ENCODE peak calls at places on chromosomes 4 and X, in eight cellular contexts. One of them, this sample, is unnamed.
A peak's percentile ranks its signal among the peaks of the same experiment; 100 is the strongest.

GRCh38 chr4:26826721-26827120 is 33.9 kb upstream of the STIM2 start:
- DNase-seq in NB4: peak; percentile 99
- DNase-seq in LoVo: peak; percentile 58
- DNase-seq in activated CD4-positive, alpha-beta T cell treated with anti-CD3 and anti-CD28 coated beads for 1 hour: no peak
- DNase-seq in mesenchymal stem cell: no peak
- DNase-seq in COR-L47: no peak
- DNase-seq in T-helper 1 cell: no peak
- DNase-seq in left cardiac atrium: no peak
- DNase-seq in this sample: no peak

GRCh38 chrX:50067435-50068292 is 133.1 kb downstream of the AKAP4 start:
- DNase-seq in T-helper 1 cell: no peak
- DNase-seq in mesenchymal stem cell: peak; percentile 60
- DNase-seq in LoVo: no peak
- DNase-seq in left cardiac atrium: no peak
- DNase-seq in COR-L47: peak; percentile 54
- DNase-seq in activated CD4-positive, alpha-beta T cell treated with anti-CD3 and anti-CD28 coated beads for 1 hour: no peak
- DNase-seq in NB4: no peak
- DNase-seq in this sample: no peak

GRCh38 chr4:110808371-110808878 is 185.5 kb upstream of the PITX2 start:
- DNase-seq in mesenchymal stem cell: peak; percentile 17
- DNase-seq in LoVo: peak; percentile 31
- DNase-seq in left cardiac atrium: no peak
- DNase-seq in activated CD4-positive, alpha-beta T cell treated with anti-CD3 and anti-CD28 coated beads for 1 hour: no peak
- DNase-seq in T-helper 1 cell: no peak
- DNase-seq in COR-L47: no peak
- DNase-seq in NB4: no peak
- DNase-seq in this sample: no peak

GRCh38 chr4:150131581-150132228 is 53.5 kb downstream of the DCLK2 start:
- DNase-seq in NB4: no peak
- DNase-seq in COR-L47: no peak
- DNase-seq in T-helper 1 cell: no peak
- DNase-seq in mesenchymal stem cell: no peak
- DNase-seq in activated CD4-positive, alpha-beta T cell treated with anti-CD3 and anti-CD28 coated beads for 1 hour: no peak
- DNase-seq in LoVo: no peak
- DNase-seq in left cardiac atrium: no peak
- DNase-seq in this sample: no peak

GRCh38 chr4:82744284-82744963 is 54.2 kb downstream of the SCD5 start:
- DNase-seq in mesenchymal stem cell: no peak
- DNase-seq in NB4: no peak
- DNase-seq in COR-L47: no peak
- DNase-seq in left cardiac atrium: no peak
- DNase-seq in activated CD4-positive, alpha-beta T cell treated with anti-CD3 and anti-CD28 coated beads for 1 hour: no peak
- DNase-seq in LoVo: peak; percentile 37
- DNase-seq in T-helper 1 cell: no peak
- DNase-seq in this sample: no peak

GRCh38 chrX:154371771-154372300 is 2.6 kb downstream of the FLNA start:
- DNase-seq in COR-L47: no peak
- DNase-seq in T-helper 1 cell: no peak
- DNase-seq in LoVo: no peak
- DNase-seq in activated CD4-positive, alpha-beta T cell treated with anti-CD3 and anti-CD28 coated beads for 1 hour: no peak
- DNase-seq in NB4: no peak
- DNase-seq in left cardiac atrium: no peak
- DNase-seq in mesenchymal stem cell: no peak
- DNase-seq in this sample: no peak

GRCh38 chr4:4666187-4666586 is 124.3 kb upstream of the STX18 start:
- DNase-seq in LoVo: no peak
- DNase-seq in T-helper 1 cell: no peak
- DNase-seq in mesenchymal stem cell: no peak
- DNase-seq in COR-L47: no peak
- DNase-seq in NB4: no peak
- DNase-seq in left cardiac atrium: no peak
- DNase-seq in activated CD4-positive, alpha-beta T cell treated with anti-CD3 and anti-CD28 coated beads for 1 hour: no peak
- DNase-seq in this sample: no peak

GRCh38 chrX:4547218-4547836 is 833.9 kb upstream of the PRKX start:
- DNase-seq in COR-L47: peak; percentile 2
- DNase-seq in activated CD4-positive, alpha-beta T cell treated with anti-CD3 and anti-CD28 coated beads for 1 hour: no peak
- DNase-seq in mesenchymal stem cell: peak; percentile 32
- DNase-seq in LoVo: peak; percentile 23
- DNase-seq in NB4: peak; percentile 51
- DNase-seq in left cardiac atrium: peak; percentile 20
- DNase-seq in T-helper 1 cell: peak; percentile 1
- DNase-seq in this sample: peak; percentile 1

GRCh38 chr4:52751349-52751911 is at the start of gene ERVMER34-1:
- DNase-seq in mesenchymal stem cell: peak; percentile 57
- DNase-seq in NB4: no peak
- DNase-seq in T-helper 1 cell: no peak
- DNase-seq in LoVo: no peak
- DNase-seq in left cardiac atrium: peak; percentile 66
- DNase-seq in COR-L47: no peak
- DNase-seq in activated CD4-positive, alpha-beta T cell treated with anti-CD3 and anti-CD28 coated beads for 1 hour: no peak
- DNase-seq in this sample: no peak

GRCh38 chr4:244471-244870 is 60.8 kb downstream of the ZNF732 start:
- DNase-seq in T-helper 1 cell: peak; percentile 14
- DNase-seq in LoVo: no peak
- DNase-seq in COR-L47: peak; percentile 46
- DNase-seq in activated CD4-positive, alpha-beta T cell treated with anti-CD3 and anti-CD28 coated beads for 1 hour: peak; percentile 21
- DNase-seq in NB4: peak; percentile 81
- DNase-seq in mesenchymal stem cell: peak; percentile 1
- DNase-seq in left cardiac atrium: peak; percentile 26
- DNase-seq in this sample: no peak

GRCh38 chrX:68511255-68511654 is 12.4 kb downstream of the YIPF6 start:
- DNase-seq in mesenchymal stem cell: peak; percentile 52
- DNase-seq in LoVo: peak; percentile 23
- DNase-seq in NB4: peak; percentile 55
- DNase-seq in COR-L47: peak; percentile 10
- DNase-seq in left cardiac atrium: no peak
- DNase-seq in T-helper 1 cell: no peak
- DNase-seq in activated CD4-positive, alpha-beta T cell treated with anti-CD3 and anti-CD28 coated beads for 1 hour: no peak
- DNase-seq in this sample: no peak

GRCh38 chr4:87843936-87844335 is 11.2 kb downstream of the MEPE start:
- DNase-seq in NB4: peak; percentile 92
- DNase-seq in left cardiac atrium: no peak
- DNase-seq in mesenchymal stem cell: peak; percentile 97
- DNase-seq in T-helper 1 cell: no peak
- DNase-seq in LoVo: peak; percentile 36
- DNase-seq in COR-L47: no peak
- DNase-seq in activated CD4-positive, alpha-beta T cell treated with anti-CD3 and anti-CD28 coated beads for 1 hour: no peak
- DNase-seq in this sample: no peak

GRCh38 chrX:31658360-31658759 is 586.5 kb upstream of the FTHL17 start:
- DNase-seq in left cardiac atrium: no peak
- DNase-seq in T-helper 1 cell: no peak
- DNase-seq in COR-L47: no peak
- DNase-seq in activated CD4-positive, alpha-beta T cell treated with anti-CD3 and anti-CD28 coated beads for 1 hour: no peak
- DNase-seq in mesenchymal stem cell: peak; percentile 29
- DNase-seq in LoVo: peak; percentile 20
- DNase-seq in NB4: peak; percentile 21
- DNase-seq in this sample: no peak

GRCh38 chr4:184364100-184364921 is 110.0 kb downstream of the IRF2 start:
- DNase-seq in mesenchymal stem cell: no peak
- DNase-seq in LoVo: no peak
- DNase-seq in left cardiac atrium: no peak
- DNase-seq in T-helper 1 cell: no peak
- DNase-seq in COR-L47: no peak
- DNase-seq in activated CD4-positive, alpha-beta T cell treated with anti-CD3 and anti-CD28 coated beads for 1 hour: no peak
- DNase-seq in NB4: no peak
- DNase-seq in this sample: no peak

GRCh38 chr4:186029731-186030421 is 39.1 kb upstream of the TLR3 start:
- DNase-seq in LoVo: no peak
- DNase-seq in T-helper 1 cell: no peak
- DNase-seq in activated CD4-positive, alpha-beta T cell treated with anti-CD3 and anti-CD28 coated beads for 1 hour: no peak
- DNase-seq in NB4: no peak
- DNase-seq in COR-L47: peak; percentile 5
- DNase-seq in left cardiac atrium: peak; percentile 83
- DNase-seq in mesenchymal stem cell: peak; percentile 45
- DNase-seq in this sample: peak; percentile 39

GRCh38 chr4:44623687-44624086 is 27.7 kb downstream of the YIPF7 start:
- DNase-seq in LoVo: no peak
- DNase-seq in mesenchymal stem cell: no peak
- DNase-seq in NB4: no peak
- DNase-seq in T-helper 1 cell: no peak
- DNase-seq in COR-L47: no peak
- DNase-seq in activated CD4-positive, alpha-beta T cell treated with anti-CD3 and anti-CD28 coated beads for 1 hour: no peak
- DNase-seq in left cardiac atrium: no peak
- DNase-seq in this sample: no peak

GRCh38 chrX:13902406-13902805 is 85.5 kb upstream of the GPM6B start:
- DNase-seq in T-helper 1 cell: no peak
- DNase-seq in mesenchymal stem cell: no peak
- DNase-seq in NB4: no peak
- DNase-seq in activated CD4-positive, alpha-beta T cell treated with anti-CD3 and anti-CD28 coated beads for 1 hour: no peak
- DNase-seq in left cardiac atrium: no peak
- DNase-seq in COR-L47: no peak
- DNase-seq in LoVo: no peak
- DNase-seq in this sample: no peak

GRCh38 chr4:18860836-18861530 is 839.4 kb upstream of the LCORL start:
- DNase-seq in left cardiac atrium: no peak
- DNase-seq in mesenchymal stem cell: no peak
- DNase-seq in LoVo: no peak
- DNase-seq in COR-L47: no peak
- DNase-seq in T-helper 1 cell: no peak
- DNase-seq in activated CD4-positive, alpha-beta T cell treated with anti-CD3 and anti-CD28 coated beads for 1 hour: no peak
- DNase-seq in NB4: no peak
- DNase-seq in this sample: no peak

GRCh38 chr4:8228319-8229250 is 29.5 kb downstream of the SH3TC1 start:
- DNase-seq in NB4: peak; percentile 84
- DNase-seq in mesenchymal stem cell: peak; percentile 79
- DNase-seq in activated CD4-positive, alpha-beta T cell treated with anti-CD3 and anti-CD28 coated beads for 1 hour: peak; percentile 57
- DNase-seq in left cardiac atrium: peak; percentile 77
- DNase-seq in T-helper 1 cell: peak; percentile 51
- DNase-seq in COR-L47: peak; percentile 22
- DNase-seq in LoVo: no peak
- DNase-seq in this sample: peak; percentile 63

GRCh38 chrX:154411981-154412340 is 622 bp downstream of the TAFAZZIN start:
- DNase-seq in left cardiac atrium: peak; percentile 77
- DNase-seq in NB4: peak; percentile 71
- DNase-seq in T-helper 1 cell: peak; percentile 18
- DNase-seq in COR-L47: peak; percentile 48
- DNase-seq in activated CD4-positive, alpha-beta T cell treated with anti-CD3 and anti-CD28 coated beads for 1 hour: peak; percentile 32
- DNase-seq in mesenchymal stem cell: peak; percentile 67
- DNase-seq in LoVo: no peak
- DNase-seq in this sample: no peak

GRCh38 chr4:1516261-1516660 is 110.0 kb upstream of the NKX1-1 start:
- DNase-seq in T-helper 1 cell: no peak
- DNase-seq in left cardiac atrium: no peak
- DNase-seq in activated CD4-positive, alpha-beta T cell treated with anti-CD3 and anti-CD28 coated beads for 1 hour: no peak
- DNase-seq in mesenchymal stem cell: no peak
- DNase-seq in COR-L47: no peak
- DNase-seq in LoVo: no peak
- DNase-seq in NB4: no peak
- DNase-seq in this sample: no peak

GRCh38 chr4:139286186-139286698 is 6.2 kb upstream of the MGARP start:
- DNase-seq in COR-L47: no peak
- DNase-seq in LoVo: no peak
- DNase-seq in NB4: no peak
- DNase-seq in activated CD4-positive, alpha-beta T cell treated with anti-CD3 and anti-CD28 coated beads for 1 hour: no peak
- DNase-seq in mesenchymal stem cell: no peak
- DNase-seq in T-helper 1 cell: no peak
- DNase-seq in left cardiac atrium: no peak
- DNase-seq in this sample: no peak

GRCh38 chrX:2452799-2453198 is 48.0 kb downstream of the DHRSX start:
- DNase-seq in left cardiac atrium: no peak
- DNase-seq in activated CD4-positive, alpha-beta T cell treated with anti-CD3 and anti-CD28 coated beads for 1 hour: no peak
- DNase-seq in NB4: no peak
- DNase-seq in mesenchymal stem cell: no peak
- DNase-seq in LoVo: no peak
- DNase-seq in T-helper 1 cell: no peak
- DNase-seq in COR-L47: no peak
- DNase-seq in this sample: no peak

GRCh38 chrX:9482408-9482807 is 17.6 kb downstream of the TBL1X start:
- DNase-seq in left cardiac atrium: no peak
- DNase-seq in NB4: no peak
- DNase-seq in COR-L47: no peak
- DNase-seq in mesenchymal stem cell: no peak
- DNase-seq in LoVo: peak; percentile 3
- DNase-seq in activated CD4-positive, alpha-beta T cell treated with anti-CD3 and anti-CD28 coated beads for 1 hour: no peak
- DNase-seq in T-helper 1 cell: no peak
- DNase-seq in this sample: no peak

GRCh38 chrX:135977611-135978010 is 3.8 kb upstream of the MMGT1 start:
- DNase-seq in COR-L47: no peak
- DNase-seq in left cardiac atrium: no peak
- DNase-seq in activated CD4-positive, alpha-beta T cell treated with anti-CD3 and anti-CD28 coated beads for 1 hour: no peak
- DNase-seq in T-helper 1 cell: no peak
- DNase-seq in mesenchymal stem cell: peak; percentile 44
- DNase-seq in NB4: no peak
- DNase-seq in LoVo: peak; percentile 32
- DNase-seq in this sample: peak; percentile 27

GRCh38 chrX:120617996-120618630 is 11.7 kb downstream of the C1GALT1C1 start:
- DNase-seq in left cardiac atrium: no peak
- DNase-seq in T-helper 1 cell: no peak
- DNase-seq in activated CD4-positive, alpha-beta T cell treated with anti-CD3 and anti-CD28 coated beads for 1 hour: no peak
- DNase-seq in mesenchymal stem cell: no peak
- DNase-seq in COR-L47: no peak
- DNase-seq in LoVo: no peak
- DNase-seq in NB4: no peak
- DNase-seq in this sample: no peak

GRCh38 chr4:34323549-34324325 is 1920.6 kb downstream of the ARAP2 start:
- DNase-seq in activated CD4-positive, alpha-beta T cell treated with anti-CD3 and anti-CD28 coated beads for 1 hour: no peak
- DNase-seq in COR-L47: peak; percentile 1
- DNase-seq in left cardiac atrium: no peak
- DNase-seq in mesenchymal stem cell: peak; percentile 29
- DNase-seq in T-helper 1 cell: no peak
- DNase-seq in NB4: no peak
- DNase-seq in LoVo: no peak
- DNase-seq in this sample: no peak

GRCh38 chr4:22129454-22130075 is 181.0 kb upstream of the KCNIP4 start:
- DNase-seq in activated CD4-positive, alpha-beta T cell treated with anti-CD3 and anti-CD28 coated beads for 1 hour: no peak
- DNase-seq in mesenchymal stem cell: peak; percentile 9
- DNase-seq in NB4: peak; percentile 52
- DNase-seq in T-helper 1 cell: no peak
- DNase-seq in LoVo: peak; percentile 5
- DNase-seq in left cardiac atrium: no peak
- DNase-seq in COR-L47: peak; percentile 5
- DNase-seq in this sample: peak; percentile 5

GRCh38 chr4:67988986-67989385 is 25.7 kb upstream of the TMPRSS11A start:
- DNase-seq in left cardiac atrium: no peak
- DNase-seq in COR-L47: no peak
- DNase-seq in T-helper 1 cell: no peak
- DNase-seq in LoVo: no peak
- DNase-seq in NB4: no peak
- DNase-seq in mesenchymal stem cell: no peak
- DNase-seq in activated CD4-positive, alpha-beta T cell treated with anti-CD3 and anti-CD28 coated beads for 1 hour: no peak
- DNase-seq in this sample: no peak

GRCh38 chr4:76997454-76997853 is 47.9 kb downstream of the SEPTIN11 start:
- DNase-seq in LoVo: no peak
- DNase-seq in T-helper 1 cell: no peak
- DNase-seq in COR-L47: no peak
- DNase-seq in left cardiac atrium: no peak
- DNase-seq in activated CD4-positive, alpha-beta T cell treated with anti-CD3 and anti-CD28 coated beads for 1 hour: no peak
- DNase-seq in NB4: no peak
- DNase-seq in mesenchymal stem cell: no peak
- DNase-seq in this sample: no peak

GRCh38 chr4:77881460-77882295 is 19.0 kb downstream of the MRPL1 start:
- DNase-seq in COR-L47: no peak
- DNase-seq in left cardiac atrium: no peak
- DNase-seq in mesenchymal stem cell: peak; percentile 52
- DNase-seq in T-helper 1 cell: no peak
- DNase-seq in LoVo: no peak
- DNase-seq in NB4: no peak
- DNase-seq in activated CD4-positive, alpha-beta T cell treated with anti-CD3 and anti-CD28 coated beads for 1 hour: no peak
- DNase-seq in this sample: no peak

GRCh38 chr4:93267747-93268146 is 560.8 kb upstream of the ATOH1 start:
- DNase-seq in mesenchymal stem cell: no peak
- DNase-seq in NB4: no peak
- DNase-seq in T-helper 1 cell: no peak
- DNase-seq in LoVo: no peak
- DNase-seq in COR-L47: no peak
- DNase-seq in left cardiac atrium: no peak
- DNase-seq in activated CD4-positive, alpha-beta T cell treated with anti-CD3 and anti-CD28 coated beads for 1 hour: no peak
- DNase-seq in this sample: no peak

GRCh38 chr4:4631150-4631549 is 89.3 kb upstream of the STX18 start:
- DNase-seq in mesenchymal stem cell: no peak
- DNase-seq in left cardiac atrium: no peak
- DNase-seq in LoVo: no peak
- DNase-seq in NB4: no peak
- DNase-seq in COR-L47: no peak
- DNase-seq in activated CD4-positive, alpha-beta T cell treated with anti-CD3 and anti-CD28 coated beads for 1 hour: no peak
- DNase-seq in T-helper 1 cell: no peak
- DNase-seq in this sample: no peak

GRCh38 chr4:113686950-113687718 is 74.4 kb downstream of the CAMK2D start:
- DNase-seq in activated CD4-positive, alpha-beta T cell treated with anti-CD3 and anti-CD28 coated beads for 1 hour: no peak
- DNase-seq in NB4: peak; percentile 11
- DNase-seq in LoVo: no peak
- DNase-seq in left cardiac atrium: no peak
- DNase-seq in mesenchymal stem cell: no peak
- DNase-seq in COR-L47: no peak
- DNase-seq in T-helper 1 cell: no peak
- DNase-seq in this sample: no peak